ENCODE peak calls at places on chromosomes 13 and 19, in seven cellular contexts. E is PC-3; T is cardiac fibroblast; L is ovary; S is CD8-positive, alpha-beta memory T cell; B is naive thymus-derived CD8-positive, alpha-beta T cell; W is memory B cell. O is an unnamed sample.

GRCh38 chr13:29849071-29849541 is 1.3 kb downstream of the UBL3 start:
- DNase-seq in E (peak), T (peak), L (peak), S (peak), B (no peak), W (no peak), O (no peak)

GRCh38 chr19:13794388-13794751 is 873 bp upstream of the ZSWIM4 start:
- DNase-seq in E (peak), T (peak), L (peak), S (no peak), B (no peak), W (no peak), O (no peak)

GRCh38 chr19:2399582-2399981 is 27.8 kb downstream of the TIMM13 start:
- DNase-seq in E (no peak), T (no peak), L (no peak), S (no peak), B (no peak), W (no peak), O (no peak)

GRCh38 chr13:50090211-50090610 is 75.0 kb downstream of the KCNRG start:
- DNase-seq in E (no peak), T (no peak), L (no peak), S (no peak), B (no peak), W (no peak), O (no peak)

GRCh38 chr13:67204731-67205130 is 25.4 kb downstream of the PCDH9 start:
- DNase-seq in E (no peak), T (peak), L (no peak), S (no peak), B (no peak), W (no peak), O (no peak)

GRCh38 chr13:30898721-30899188 is 7.3 kb upstream of the MEDAG start:
- DNase-seq in E (peak), T (peak), L (no peak), S (no peak), B (no peak), W (no peak), O (no peak)

GRCh38 chr13:27476943-27477681 is 26.7 kb upstream of the MTIF3 start:
- DNase-seq in E (peak), T (no peak), L (no peak), S (no peak), B (no peak), W (peak), O (peak)

GRCh38 chr19:58218899-58219298 is 9.8 kb upstream of the ZNF544 start:
- DNase-seq in E (peak), T (peak), L (no peak), S (no peak), B (no peak), W (no peak), O (no peak)

GRCh38 chr13:36885901-36886300 is 34.1 kb downstream of the SMAD9 start:
- DNase-seq in E (no peak), T (no peak), L (no peak), S (no peak), B (no peak), W (no peak), O (no peak)